ENCODE peak calls at places on chromosomes 12 and 14, in ten cellular contexts. Q, A, V, T, F, W, B, I, U and S are unnamed samples.

GRCh38 chr12:89236748-89237428 is 115.4 kb downstream of the DUSP6 start:
- DNase-seq in B (no peak), T (no peak), V (no peak), Q (no peak), W (no peak), U (no peak), F (no peak), A (no peak), I (no peak), S (no peak)

GRCh38 chr14:59075503-59075902 is 113.0 kb upstream of the DAAM1 start:
- DNase-seq in V (no peak), Q (no peak), B (no peak), A (no peak), I (no peak), F (no peak), U (no peak), W (no peak), T (no peak), S (no peak)

GRCh38 chr12:55931780-55932545 is 1.0 kb downstream of the DGKA start:
- DNase-seq in B (peak; percentile 58), T (peak; percentile 44), F (peak; percentile 25), Q (no peak), A (peak; percentile 44), W (peak; percentile 11), U (peak; percentile 63), I (peak; percentile 36), V (peak; percentile 61), S (peak; percentile 34)

GRCh38 chr12:57888407-57889157 is 42.1 kb upstream of the CTDSP2 start:
- DNase-seq in F (peak; percentile 77), W (peak; percentile 12), B (no peak), Q (no peak), A (no peak), I (no peak), T (no peak), V (no peak), U (no peak), S (no peak)

GRCh38 chr12:63206494-63206893 is 55.5 kb upstream of the AVPR1A start:
- DNase-seq in T (no peak), I (no peak), Q (no peak), U (no peak), B (no peak), F (no peak), A (no peak), V (no peak), W (no peak), S (no peak)

GRCh38 chr12:74984631-74985030 is 225.0 kb downstream of the KCNC2 start:
- DNase-seq in T (no peak), A (no peak), V (no peak), I (no peak), F (no peak), B (no peak), W (no peak), Q (no peak), U (no peak), S (no peak)

GRCh38 chr12:60052483-60052882 is 456.7 kb downstream of the SLC16A7 start:
- DNase-seq in Q (no peak), A (no peak), U (no peak), V (no peak), F (no peak), T (no peak), W (no peak), I (no peak), B (no peak), S (no peak)

GRCh38 chr12:49198431-49199155 is 9.7 kb upstream of the TUBA1A start:
- DNase-seq in A (no peak), I (no peak), W (no peak), B (no peak), Q (no peak), V (no peak), F (no peak), U (peak; percentile 56), T (no peak), S (no peak)

DNA sequence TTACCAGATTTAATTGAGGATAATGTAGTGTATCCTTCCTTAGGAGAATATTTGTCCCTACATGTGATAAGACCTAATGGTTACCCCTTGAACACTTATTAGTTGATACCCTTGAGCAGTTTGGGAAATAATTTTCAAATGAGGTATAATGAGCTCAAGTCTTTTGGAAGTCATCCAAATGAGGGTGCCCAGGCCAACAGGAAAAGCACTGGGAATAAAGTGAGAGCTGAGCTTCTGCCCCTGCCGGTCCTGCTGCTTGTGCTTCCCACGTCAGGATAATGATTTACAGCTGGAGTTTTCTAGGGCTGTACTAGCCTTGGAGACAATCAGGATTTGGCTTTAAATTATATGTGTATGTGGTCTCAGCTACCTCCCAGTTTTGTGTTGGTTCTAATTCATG is 178.8 kb upstream of the FRMD6 start:
- DNase-seq in F (peak; percentile 77), A (no peak), I (no peak), U (no peak), W (no peak), V (no peak), B (no peak), T (no peak), Q (no peak), S (no peak)
- TF ChIP-seq CTCF in F (peak; percentile 5), A (no peak), I (no peak), U (no peak), W (no peak), V (no peak), B (no peak), T (no peak), Q (no peak), S (no peak)

DNA sequence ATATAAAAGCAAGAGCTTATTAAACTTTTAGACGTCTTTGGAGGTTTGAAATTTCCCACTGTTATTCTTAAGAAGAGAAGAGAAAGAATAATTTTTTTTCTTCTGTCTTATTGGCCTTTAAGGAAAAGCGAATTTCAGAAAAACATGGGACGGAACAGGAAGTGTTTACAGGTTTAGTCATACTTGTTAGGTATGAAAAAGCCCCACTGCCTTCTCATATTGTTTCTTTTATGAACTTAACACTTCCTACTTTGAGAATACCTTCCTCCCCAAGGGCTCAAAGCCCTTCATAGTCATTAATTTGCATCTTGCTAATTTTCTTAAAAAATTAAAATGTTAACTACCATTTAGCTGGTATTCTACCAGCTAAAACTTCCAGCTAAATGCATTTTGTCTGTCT is 82.0 kb downstream of the ETV6 start:
- DNase-seq in I (no peak), F (no peak), B (no peak), V (no peak), A (no peak), T (no peak), Q (no peak), U (no peak), W (no peak), S (no peak)
- TF ChIP-seq CTCF in I (no peak), F (no peak), B (no peak), V (no peak), A (no peak), T (no peak), Q (no peak), U (no peak), W (no peak), S (no peak)

GRCh38 chr14:100536141-100536540 is 51.1 kb downstream of the BEGAIN start:
- DNase-seq in U (no peak), Q (no peak), A (no peak), T (no peak), B (no peak), V (no peak), W (no peak), F (peak; percentile 5), I (peak; percentile 10), S (no peak)

GRCh38 chr14:100533647-100534485 is 53.4 kb downstream of the BEGAIN start:
- DNase-seq in Q (no peak), T (peak; percentile 6), W (no peak), F (peak; percentile 2), A (no peak), B (no peak), V (peak; percentile 14), I (peak; percentile 16), U (peak; percentile 52), S (no peak)

GRCh38 chr14:100532916-100533630 is 54.1 kb downstream of the BEGAIN start:
- DNase-seq in V (no peak), Q (no peak), U (peak; percentile 54), I (peak; percentile 60), B (no peak), F (no peak), T (no peak), W (no peak), A (no peak), S (no peak)

GRCh38 chr14:100535287-100536131 is 51.7 kb downstream of the BEGAIN start:
- DNase-seq in Q (no peak), A (no peak), U (peak; percentile 53), I (peak; percentile 10), T (peak; percentile 5), F (peak; percentile 3), B (no peak), W (no peak), V (peak; percentile 24), S (no peak)

DNA sequence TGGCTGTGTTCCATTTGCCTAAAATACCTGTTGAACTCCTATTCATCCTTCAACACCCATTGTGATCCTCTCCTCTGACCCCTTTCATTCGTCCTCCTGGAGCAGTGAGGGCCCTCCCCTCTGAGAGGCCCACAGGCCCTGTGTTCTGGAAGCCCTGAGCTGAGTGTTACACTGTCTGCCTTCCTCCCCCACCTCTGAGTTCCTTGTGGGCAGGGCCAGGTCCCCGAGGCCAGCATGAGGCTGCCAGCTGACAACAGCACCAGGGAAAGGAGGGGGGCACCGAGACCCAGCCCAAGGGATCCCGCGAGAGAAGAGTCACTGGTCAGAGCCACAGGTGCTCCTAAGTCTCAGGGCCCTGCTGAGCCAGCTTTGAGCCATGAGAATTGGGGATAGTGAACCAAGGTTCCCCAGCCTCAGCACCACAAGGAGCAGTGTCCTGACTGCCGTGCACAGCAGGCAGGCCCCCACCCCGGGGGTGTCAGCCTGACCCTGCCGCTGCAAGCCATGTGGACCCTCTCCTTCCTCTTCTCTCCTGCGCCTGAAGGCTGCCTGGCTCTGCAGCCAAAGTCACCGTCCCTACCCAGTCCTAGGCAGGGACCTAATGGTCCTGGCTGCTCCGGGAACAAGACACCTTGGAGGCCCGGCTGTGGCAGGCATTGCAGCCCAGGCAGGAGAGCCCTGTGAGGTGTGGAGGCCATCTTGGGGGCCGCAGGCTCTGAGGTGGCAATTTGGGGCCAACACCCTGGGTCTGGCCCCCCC is 52.5 kb downstream of the BEGAIN start:
- DNase-seq in F (peak; percentile 5), U (peak; percentile 43), A (no peak), W (no peak), V (no peak), Q (no peak), I (peak; percentile 9), B (no peak), T (peak; percentile 8), S (no peak)
- TF ChIP-seq CTCF in F (no peak), U (no peak), A (no peak), W (no peak), V (no peak), Q (no peak), I (no peak), B (no peak), T (no peak), S (no peak)

DNA sequence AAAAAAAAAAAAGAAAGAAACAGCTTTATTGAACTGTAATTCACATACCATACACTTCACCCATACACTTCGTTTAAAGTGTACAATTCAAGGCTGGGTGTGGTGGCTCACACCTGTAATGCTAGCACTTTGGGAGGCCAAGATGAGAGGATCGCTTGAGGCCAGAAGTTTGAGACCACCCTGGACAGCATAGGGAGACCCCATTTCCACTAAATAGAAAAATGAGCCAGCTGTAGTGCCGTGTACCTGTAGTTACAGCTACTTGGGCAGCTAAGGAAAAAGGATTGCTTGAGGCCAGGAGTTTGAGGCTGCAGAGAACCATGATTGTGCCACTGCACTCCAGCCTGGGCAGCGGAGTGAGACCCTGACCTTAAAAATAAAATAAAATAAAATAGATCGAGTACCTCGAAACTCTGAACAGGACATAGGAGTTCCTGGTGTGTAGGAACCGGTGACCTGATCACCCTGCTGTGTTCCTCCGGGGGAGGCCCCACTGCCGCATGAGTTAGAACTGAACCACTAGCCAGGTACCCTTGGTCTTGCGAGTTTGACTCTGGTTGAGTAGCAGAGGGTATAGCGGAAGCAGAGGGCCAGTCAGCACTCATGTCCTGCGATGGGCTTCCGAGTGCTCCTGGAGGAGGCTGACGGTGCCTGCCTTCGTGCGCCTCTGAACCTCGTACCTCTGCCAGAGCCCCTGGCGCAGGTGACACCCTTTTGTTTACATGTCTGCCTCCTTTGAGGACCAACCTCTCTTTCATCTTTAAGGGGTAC is 80.0 kb downstream of the B4GALNT3 start:
- DNase-seq in W (no peak), A (no peak), V (no peak), U (no peak), F (no peak), T (no peak), B (no peak), I (no peak), Q (no peak), S (no peak)
- TF ChIP-seq CTCF in W (no peak), A (no peak), V (no peak), U (no peak), F (no peak), T (no peak), B (no peak), I (no peak), Q (no peak), S (no peak)